ENCODE peak calls at places on chromosomes 13 and 19, in five cellular contexts. Y, Z, E, J and A are unnamed samples.

GRCh38 chr13:44703371-44703770 is 127.2 kb upstream of the TSC22D1 start:
- DNase-seq in Z (no peak), Y (no peak), J (no peak), E (no peak), A (no peak)

GRCh38 chr13:110419391-110419791 is 112.3 kb downstream of the COL4A2 start:
- DNase-seq in J (no peak), Z (no peak), E (no peak), Y (no peak), A (no peak)

GRCh38 chr13:44523176-44524017 is 52.7 kb downstream of the TSC22D1 start:
- DNase-seq in Y (no peak), E (no peak), Z (no peak), J (no peak), A (no peak)

GRCh38 chr19:8340341-8341096 is 2.5 kb downstream of the KANK3 start:
- DNase-seq in E (no peak), Y (no peak), Z (no peak), J (no peak), A (no peak)

GRCh38 chr13:103066991-103067390 is 774 bp upstream of the SLC10A2 start:
- DNase-seq in Y (no peak), Z (no peak), E (no peak), J (no peak), A (no peak)

GRCh38 chr19:480016-480855 is 16.1 kb upstream of the MADCAM1 start:
- DNase-seq in J (peak; percentile 24), Y (peak; percentile 93), E (no peak), Z (peak; percentile 46), A (no peak)

GRCh38 chr19:50568321-50569022 is at the start of gene LRRC4B:
- DNase-seq in Z (no peak), Y (no peak), J (no peak), E (no peak), A (no peak)

GRCh38 chr13:23321534-23322241 is 111.8 kb downstream of the SACS start:
- DNase-seq in E (no peak), Y (no peak), Z (no peak), J (no peak), A (no peak)

GRCh38 chr19:36149673-36150406 is 2.4 kb downstream of the COX7A1 start:
- DNase-seq in J (no peak), Y (no peak), Z (no peak), E (no peak), A (no peak)

GRCh38 chr19:10617409-10618121 is 7.8 kb upstream of the SLC44A2 start:
- DNase-seq in Y (no peak), Z (no peak), E (no peak), J (no peak), A (no peak)

GRCh38 chr19:1045247-1045603 is 5.3 kb downstream of the ABCA7 start:
- DNase-seq in J (peak; percentile 51), E (no peak), Z (peak; percentile 79), Y (no peak), A (no peak)